ENCODE peak calls at places on chromosomes 5 and 9, in six cellular contexts. V, Q, C, F, O and T are unnamed samples.

GRCh38 chr9:135109650-135110049 is 22.2 kb downstream of the OLFM1 start:
- DNase-seq in Q (no peak), C (no peak), V (no peak), F (peak), O (no peak), T (no peak)

GRCh38 chr9:70566066-70566465 is 151.6 kb upstream of the KLF9 start:
- DNase-seq in V (no peak), F (no peak), Q (no peak), C (no peak), O (no peak), T (no peak)

GRCh38 chr9:106421772-106422171 is 441.2 kb upstream of the ZNF462 start:
- DNase-seq in Q (no peak), F (no peak), V (no peak), C (no peak), O (no peak), T (no peak)

GRCh38 chr9:16964228-16964627 is 93.8 kb upstream of the BNC2 start:
- DNase-seq in O (no peak), V (no peak), Q (no peak), F (no peak), C (no peak), T (no peak)

GRCh38 chr9:92122061-92122460 is 6.8 kb upstream of the SPTLC1 start:
- DNase-seq in V (no peak), F (no peak), Q (no peak), O (no peak), C (no peak), T (no peak)

GRCh38 chr5:38697013-38697412 is 140.6 kb upstream of the LIFR start:
- DNase-seq in F (no peak), C (no peak), V (peak), O (no peak), Q (no peak), T (no peak)

GRCh38 chr9:80664327-80665210 is 1024.8 kb downstream of the TLE1 start:
- DNase-seq in O (no peak), C (no peak), F (no peak), Q (no peak), V (no peak), T (no peak)

GRCh38 chr5:131375351-131375750 is 111.5 kb downstream of the CDC42SE2 start:
- DNase-seq in O (no peak), F (no peak), Q (peak), C (no peak), V (no peak), T (no peak)

GRCh38 chr9:87039809-87040392 is 92.6 kb upstream of the GAS1 start:
- DNase-seq in V (no peak), O (no peak), F (no peak), Q (no peak), C (no peak), T (no peak)

GRCh38 chr9:14027114-14027812 is 286.7 kb downstream of the NFIB start:
- DNase-seq in F (peak), Q (no peak), O (no peak), C (no peak), V (no peak), T (no peak)

GRCh38 chr9:20320921-20321320 is 301.4 kb downstream of the MLLT3 start:
- DNase-seq in O (no peak), F (no peak), Q (no peak), C (no peak), V (no peak), T (no peak)